ENCODE peak calls at places on chromosomes 1 and 21, in seven cellular contexts. Z is NB4; I is PC-3; N is CD8-positive, alpha-beta T cell; G is choroid plexus epithelial cell; B is fibroblast of villous mesenchyme; S is fibroblast of lung. W is an unnamed sample.

GRCh38 chr1:44632511-44633072 is 41.7 kb downstream of the TMEM53 start:
- DNase-seq in B (peak), Z (peak), I (no peak), N (no peak), G (peak), S (no peak), W (peak)

GRCh38 chr1:207020709-207021107 is 11.8 kb downstream of the C1orf116 start:
- DNase-seq in G (no peak), N (no peak), I (peak), B (no peak), S (no peak), Z (peak), W (peak)

GRCh38 chr1:218371927-218372672 is 27.0 kb downstream of the TGFB2 start:
- DNase-seq in N (no peak), G (peak), I (no peak), Z (no peak), B (peak), S (peak), W (no peak)

GRCh38 chr21:42232176-42232825 is 13.4 kb downstream of the ABCG1 start:
- DNase-seq in N (no peak), S (no peak), G (no peak), Z (no peak), I (no peak), B (no peak), W (no peak)

GRCh38 chr1:53295746-53296722 is 31.8 kb downstream of the LRP8 start:
- DNase-seq in G (no peak), B (peak), I (no peak), S (no peak), N (no peak), Z (no peak), W (peak)

GRCh38 chr1:97190326-97190725 is 468.7 kb downstream of the PTBP2 start:
- DNase-seq in Z (no peak), S (peak), I (peak), B (peak), G (peak), N (no peak), W (peak)

GRCh38 chr1:212225871-212226302 is 59.3 kb upstream of the PPP2R5A start:
- DNase-seq in S (no peak), B (no peak), G (no peak), N (no peak), Z (no peak), I (no peak), W (no peak)

GRCh38 chr1:43305926-43306687 is 5.3 kb downstream of the TIE1 start:
- DNase-seq in Z (no peak), G (no peak), B (no peak), S (no peak), I (no peak), N (no peak), W (no peak)

GRCh38 chr21:45506241-45506817 is 35.9 kb downstream of the SLC19A1 start:
- DNase-seq in S (no peak), Z (no peak), G (no peak), I (no peak), B (no peak), N (no peak), W (no peak)

GRCh38 chr21:41707231-41707988 is 59.4 kb downstream of the RIPK4 start:
- DNase-seq in I (peak), Z (no peak), N (no peak), B (no peak), S (no peak), G (no peak), W (peak)

GRCh38 chr1:45895406-45895805 is 92.0 kb downstream of the MAST2 start:
- DNase-seq in B (no peak), I (peak), G (peak), N (no peak), S (no peak), Z (no peak), W (peak)

GRCh38 chr1:206663832-206664652 is 20.7 kb upstream of the MAPKAPK2 start:
- DNase-seq in N (peak), I (peak), G (peak), B (peak), Z (peak), S (peak), W (peak)

GRCh38 chr1:35718492-35719336 is at the start of gene C1orf216:
- DNase-seq in Z (peak), G (peak), I (peak), B (peak), N (peak), S (peak), W (peak)

GRCh38 chr1:44802306-44803061 is 2.3 kb downstream of the PLK3 start:
- DNase-seq in N (no peak), G (no peak), B (no peak), I (no peak), S (no peak), Z (no peak), W (no peak)

GRCh38 chr1:24018611-24019580 is 38.8 kb upstream of the SRSF10 start:
- DNase-seq in Z (no peak), S (peak), B (peak), I (peak), N (no peak), G (peak), W (peak)

GRCh38 chr1:162197041-162197511 is 127.6 kb downstream of the NOS1AP start:
- DNase-seq in S (no peak), Z (no peak), G (no peak), N (no peak), I (no peak), B (no peak), W (no peak)

GRCh38 chr1:203640117-203640516 is 13.5 kb downstream of the ATP2B4 start:
- DNase-seq in Z (no peak), I (no peak), S (no peak), N (no peak), B (no peak), G (no peak), W (no peak)

GRCh38 chr1:107056426-107057196 is at the start of gene PRMT6:
- DNase-seq in G (peak), I (peak), S (peak), N (peak), B (peak), Z (peak), W (peak)
- TF ChIP-seq CTCF in G (no peak), I (peak), S (no peak), N (no peak), B (no peak), Z (no peak), W (no peak)

GRCh38 chr1:200895448-200895799 is 724 bp downstream of the INAVA start:
- DNase-seq in N (no peak), Z (no peak), I (peak), B (no peak), G (no peak), S (no peak), W (no peak)

GRCh38 chr1:200895801-200896570 is 1.3 kb downstream of the INAVA start:
- DNase-seq in B (no peak), I (peak), Z (peak), N (no peak), S (no peak), G (no peak), W (no peak)

GRCh38 chr1:200896571-200897187 is 2.0 kb downstream of the INAVA start:
- DNase-seq in N (no peak), G (peak), B (peak), S (no peak), I (peak), Z (peak), W (peak)

GRCh38 chr1:200893411-200893901 is 1.2 kb upstream of the INAVA start:
- DNase-seq in I (peak), B (no peak), N (no peak), G (no peak), Z (no peak), S (no peak), W (peak)

DNA sequence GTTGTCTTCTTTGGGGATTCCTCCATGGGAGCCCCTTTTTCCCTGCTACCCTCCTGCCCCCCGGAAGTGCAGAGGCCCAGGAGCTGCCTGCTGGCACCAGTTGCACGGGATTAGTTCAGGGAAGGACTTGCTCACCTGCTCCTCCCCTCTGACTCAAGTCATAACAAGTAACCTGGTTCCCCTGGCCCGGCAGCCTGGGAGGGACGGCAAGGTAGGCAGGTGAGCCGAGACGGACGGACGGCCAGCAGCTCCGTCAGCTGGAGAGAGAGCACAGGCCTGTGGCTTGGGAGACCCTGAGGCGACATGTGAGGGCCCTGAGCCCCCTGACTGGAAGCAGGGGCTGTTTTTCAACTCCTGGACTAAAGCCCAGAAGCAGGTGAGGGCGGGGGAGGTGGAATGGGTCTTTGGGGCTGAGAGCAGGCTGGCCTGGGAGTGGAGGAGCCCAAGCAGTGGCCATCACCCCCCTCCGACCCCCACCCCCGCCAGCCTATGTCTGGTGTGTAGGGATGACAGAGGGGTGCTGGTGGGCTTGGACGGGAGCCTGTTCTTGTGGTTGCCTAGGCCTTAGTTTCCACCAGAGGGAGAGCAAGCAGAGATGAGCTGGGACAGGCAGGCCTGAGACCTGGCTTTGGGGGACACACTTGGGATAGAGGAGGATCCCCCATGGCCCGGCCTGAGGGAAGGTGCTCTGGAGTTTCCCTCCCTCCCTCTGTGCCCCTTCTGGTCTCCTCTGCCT is at the start of gene INAVA:
- DNase-seq in N (no peak), B (no peak), S (no peak), G (no peak), Z (no peak), I (peak), W (peak)
- TF ChIP-seq CTCF in N (no peak), B (no peak), S (no peak), G (no peak), Z (no peak), I (peak), W (peak)

GRCh38 chr21:38244885-38245869 is 11.6 kb upstream of the KCNJ15 start:
- DNase-seq in N (no peak), S (peak), B (peak), I (peak), Z (peak), G (peak), W (peak)

GRCh38 chr21:38249256-38249655 is 7.5 kb upstream of the KCNJ15 start:
- DNase-seq in I (no peak), Z (no peak), B (no peak), S (no peak), N (no peak), G (no peak), W (no peak)

GRCh38 chr21:38250991-38251418 is 5.8 kb upstream of the KCNJ15 start:
- DNase-seq in S (no peak), B (no peak), Z (no peak), I (no peak), G (no peak), N (no peak), W (no peak)

GRCh38 chr21:38247738-38248509 is 8.9 kb upstream of the KCNJ15 start:
- DNase-seq in B (no peak), I (no peak), G (no peak), S (no peak), N (no peak), Z (no peak), W (no peak)

GRCh38 chr21:38249879-38250278 is 6.9 kb upstream of the KCNJ15 start:
- DNase-seq in Z (no peak), B (no peak), G (no peak), N (no peak), I (no peak), S (no peak), W (no peak)
- TF ChIP-seq CTCF in Z (no peak), B (no peak), G (no peak), N (no peak), I (no peak), S (no peak), W (no peak)

DNA sequence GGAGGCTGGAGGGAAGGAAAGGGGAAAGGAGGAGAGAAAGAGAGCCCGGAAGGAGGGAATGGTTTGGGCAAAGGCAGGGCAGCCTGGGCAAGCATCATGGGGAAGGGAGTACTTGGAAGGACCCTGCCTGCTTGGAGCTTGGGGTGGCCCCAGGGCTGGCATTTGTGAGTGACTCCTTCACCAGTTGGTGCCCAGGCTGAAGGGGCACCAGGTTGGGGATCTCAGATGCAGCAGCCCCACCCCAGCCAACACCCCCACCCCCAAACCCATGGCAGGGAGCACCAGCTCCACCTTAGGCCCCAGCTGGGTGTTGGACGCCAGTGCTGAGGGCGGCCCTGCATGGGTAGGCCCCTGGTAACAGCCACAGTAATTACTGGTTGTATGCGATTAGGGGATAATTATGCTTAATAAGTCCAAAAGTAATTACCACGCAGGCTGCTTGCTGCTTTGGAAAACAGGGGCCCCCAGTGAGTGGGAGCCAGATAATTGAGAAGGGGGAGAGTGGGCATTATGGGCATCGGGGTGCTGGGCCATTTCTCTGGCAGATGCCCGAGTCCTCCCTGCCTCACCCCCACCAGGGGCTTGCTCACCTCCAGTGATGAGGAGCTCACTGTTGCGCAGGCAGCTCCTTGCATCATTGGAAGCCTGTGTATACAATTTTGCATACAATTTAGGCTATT is 78.3 kb downstream of the VWA5B1 start:
- DNase-seq in I (no peak), Z (no peak), S (no peak), G (no peak), N (no peak), B (no peak), W (no peak)
- TF ChIP-seq CTCF in I (no peak), Z (no peak), S (no peak), G (no peak), N (no peak), B (no peak), W (no peak)

DNA sequence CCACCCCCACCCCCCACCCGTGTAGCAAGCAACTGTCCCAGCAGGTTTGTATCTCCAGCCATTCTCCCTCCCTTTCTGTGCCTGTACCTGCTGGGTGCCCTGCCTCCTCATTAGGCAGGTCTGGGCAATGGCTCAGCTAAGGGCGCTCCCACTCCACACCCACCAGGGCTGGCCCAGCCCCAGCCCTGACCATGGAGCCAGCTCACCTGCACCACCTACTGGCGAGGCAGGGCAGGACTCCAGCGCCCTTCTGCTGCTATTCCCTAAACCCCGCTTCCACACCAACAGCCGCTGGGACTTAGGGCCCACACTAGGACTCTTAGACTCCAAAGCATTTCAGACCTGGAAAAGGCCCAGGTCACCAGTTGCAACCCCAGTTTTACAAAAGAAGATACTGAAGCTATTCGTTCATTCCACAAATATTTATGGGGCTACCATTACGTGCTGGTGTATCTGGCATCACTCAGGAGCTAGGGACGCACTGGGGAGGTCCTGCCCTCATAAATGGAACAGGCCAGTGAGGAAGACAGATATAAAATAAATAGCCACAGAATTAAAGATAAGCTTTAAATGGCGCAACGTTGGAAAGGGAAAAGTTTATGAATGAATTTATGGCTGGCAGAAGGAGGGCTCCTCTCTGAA is 24.0 kb downstream of the PGLYRP3 start:
- DNase-seq in N (no peak), S (no peak), G (no peak), B (no peak), I (peak), Z (peak), W (peak)
- TF ChIP-seq CTCF in N (no peak), S (peak), G (peak), B (peak), I (peak), Z (peak), W (peak)